ENCODE peak calls at places on chromosomes 3 and 15, in four cellular contexts. C, Z, J and N are unnamed samples.

GRCh38 chr3:156787015-156787414 is 39.1 kb upstream of the LEKR1 start:
- DNase-seq in C (no peak), J (no peak), Z (peak), N (no peak)

GRCh38 chr3:58009026-58009748 is 965 bp downstream of the FLNB start:
- DNase-seq in J (no peak), Z (peak), C (no peak), N (peak)

GRCh38 chr15:75309711-75310110 is 26.2 kb upstream of the COMMD4 start:
- DNase-seq in C (no peak), J (no peak), Z (no peak), N (no peak)

GRCh38 chr15:69854521-69855171 is 243.1 kb downstream of the TLE3 start:
- DNase-seq in C (no peak), J (no peak), Z (no peak), N (peak)

GRCh38 chr15:47607750-47608149 is 109.6 kb upstream of the SEMA6D start:
- DNase-seq in J (no peak), C (no peak), Z (no peak), N (peak)

GRCh38 chr15:86060614-86061125 is 19.0 kb upstream of the AGBL1 start:
- DNase-seq in J (no peak), Z (no peak), C (no peak), N (no peak)

GRCh38 chr3:37093481-37093880 is 80.9 kb downstream of the LRRFIP2 start:
- DNase-seq in C (no peak), J (no peak), Z (no peak), N (no peak)

GRCh38 chr3:193829781-193830180 is 236.8 kb downstream of the OPA1 start:
- DNase-seq in C (no peak), J (no peak), Z (no peak), N (no peak)

GRCh38 chr3:74469151-74469550 is 145.3 kb downstream of the CNTN3 start:
- DNase-seq in Z (no peak), C (no peak), J (no peak), N (no peak)

GRCh38 chr15:68436680-68437079 is 4.7 kb upstream of the ITGA11 start:
- DNase-seq in C (no peak), Z (no peak), J (no peak), N (no peak)

GRCh38 chr15:89621547-89621946 is 33.7 kb downstream of the KIF7 start:
- DNase-seq in Z (no peak), C (no peak), J (no peak), N (no peak)

GRCh38 chr3:10937141-10937825 is 55.3 kb upstream of the SLC6A1 start:
- DNase-seq in C (no peak), J (no peak), Z (no peak), N (no peak)

GRCh38 chr15:50593761-50594160 is 47.3 kb upstream of the USP50 start:
- DNase-seq in C (no peak), Z (peak), J (no peak), N (no peak)

GRCh38 chr3:194671511-194671899 is 486 bp downstream of the LSG1 start:
- DNase-seq in Z (peak), C (no peak), J (no peak), N (peak)

GRCh38 chr3:81962396-81962795 is 201.0 kb upstream of the GBE1 start:
- DNase-seq in J (no peak), C (no peak), Z (no peak), N (no peak)

GRCh38 chr3:179069762-179070390 is 1.7 kb downstream of the ZMAT3 start:
- DNase-seq in C (no peak), Z (no peak), J (no peak), N (peak)

GRCh38 chr3:122691195-122691594 is 10.6 kb downstream of the PARP14 start:
- DNase-seq in C (no peak), Z (no peak), J (peak), N (no peak)

GRCh38 chr3:186826316-186826977 is 16.1 kb upstream of the ADIPOQ start:
- DNase-seq in Z (no peak), C (no peak), J (no peak), N (peak)

GRCh38 chr3:46865546-46865945 is 2.3 kb upstream of the MYL3 start:
- DNase-seq in C (no peak), J (no peak), Z (no peak), N (no peak)

GRCh38 chr15:75696303-75696657 is 16.4 kb downstream of the CSPG4 start:
- DNase-seq in Z (no peak), C (no peak), J (no peak), N (no peak)

GRCh38 chr3:40615110-40615915 is 90.6 kb downstream of the ZNF621 start:
- DNase-seq in C (peak), J (no peak), Z (no peak), N (peak)

DNA sequence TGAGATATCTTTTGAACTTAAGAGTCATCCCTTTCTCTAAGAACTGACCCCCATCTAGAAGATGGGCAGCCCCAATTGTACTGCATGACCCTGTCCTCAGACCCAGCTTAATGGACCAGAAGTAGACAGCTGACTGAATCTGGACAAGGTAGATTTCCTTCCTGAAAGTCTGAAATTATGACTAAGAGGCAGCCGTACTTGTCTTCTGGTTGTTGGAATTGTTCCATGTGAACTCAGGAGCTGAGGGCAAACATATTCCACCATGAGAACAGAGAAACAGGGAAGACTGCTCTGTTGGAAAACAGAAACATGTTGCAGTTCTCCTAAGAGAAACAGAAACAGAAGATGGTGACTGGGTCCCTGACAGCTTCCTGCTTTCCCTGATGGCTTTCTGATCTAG is 24.2 kb downstream of the POPDC2 start:
- DNase-seq in Z (no peak), J (no peak), C (no peak), N (no peak)
- TF ChIP-seq NRF1 in Z (no peak), J (no peak), C (no peak), N (no peak)

DNA sequence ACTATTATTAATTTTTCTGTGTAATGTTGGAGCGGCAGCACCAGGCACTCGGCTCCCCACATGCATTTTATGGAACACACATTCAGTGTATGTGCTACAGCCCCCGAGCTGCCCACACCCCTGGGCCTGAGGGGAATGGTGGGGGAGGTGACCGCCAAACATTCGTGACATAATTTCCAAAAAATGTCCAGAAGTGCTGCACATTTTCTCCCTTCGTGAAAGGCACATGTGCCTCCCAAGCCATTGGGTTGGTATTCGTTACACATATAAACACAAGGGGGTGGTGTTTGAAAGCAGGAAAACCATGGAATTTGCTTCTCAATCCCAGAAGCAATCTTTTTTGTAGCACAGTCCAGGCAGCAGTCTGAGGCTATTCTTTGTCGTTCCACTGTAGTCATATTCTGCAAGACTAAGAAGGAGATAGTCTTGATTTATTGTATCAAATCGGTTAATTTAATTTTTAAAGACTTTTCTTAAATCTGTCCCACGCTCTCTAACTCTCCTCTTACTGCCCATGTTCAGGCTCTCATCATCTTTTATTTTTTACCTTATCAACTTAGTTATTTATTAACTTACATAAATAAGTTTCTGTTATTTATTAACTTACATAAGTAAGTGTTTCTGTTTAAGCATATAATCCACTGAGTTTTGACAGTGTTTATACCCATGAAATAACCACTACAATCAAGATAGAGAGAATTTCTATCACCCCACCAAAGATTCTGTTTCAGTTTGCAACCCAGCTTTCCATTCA is 39.2 kb upstream of the POLR2M start:
- DNase-seq in Z (peak), C (no peak), J (no peak), N (peak)
- TF ChIP-seq NRF1 in Z (no peak), C (no peak), J (no peak), N (no peak)

GRCh38 chr3:142866841-142867631 is 21.8 kb downstream of the PCOLCE2 start:
- DNase-seq in Z (peak), C (peak), J (no peak), N (no peak)
- TF ChIP-seq NRF1 in Z (no peak), C (no peak), J (no peak), N (no peak)

GRCh38 chr3:106929081-106929480 is 448.2 kb upstream of the CCDC54 start:
- DNase-seq in J (no peak), Z (no peak), C (no peak), N (no peak)
- TF ChIP-seq NRF1 in J (no peak), Z (no peak), C (no peak), N (no peak)

DNA sequence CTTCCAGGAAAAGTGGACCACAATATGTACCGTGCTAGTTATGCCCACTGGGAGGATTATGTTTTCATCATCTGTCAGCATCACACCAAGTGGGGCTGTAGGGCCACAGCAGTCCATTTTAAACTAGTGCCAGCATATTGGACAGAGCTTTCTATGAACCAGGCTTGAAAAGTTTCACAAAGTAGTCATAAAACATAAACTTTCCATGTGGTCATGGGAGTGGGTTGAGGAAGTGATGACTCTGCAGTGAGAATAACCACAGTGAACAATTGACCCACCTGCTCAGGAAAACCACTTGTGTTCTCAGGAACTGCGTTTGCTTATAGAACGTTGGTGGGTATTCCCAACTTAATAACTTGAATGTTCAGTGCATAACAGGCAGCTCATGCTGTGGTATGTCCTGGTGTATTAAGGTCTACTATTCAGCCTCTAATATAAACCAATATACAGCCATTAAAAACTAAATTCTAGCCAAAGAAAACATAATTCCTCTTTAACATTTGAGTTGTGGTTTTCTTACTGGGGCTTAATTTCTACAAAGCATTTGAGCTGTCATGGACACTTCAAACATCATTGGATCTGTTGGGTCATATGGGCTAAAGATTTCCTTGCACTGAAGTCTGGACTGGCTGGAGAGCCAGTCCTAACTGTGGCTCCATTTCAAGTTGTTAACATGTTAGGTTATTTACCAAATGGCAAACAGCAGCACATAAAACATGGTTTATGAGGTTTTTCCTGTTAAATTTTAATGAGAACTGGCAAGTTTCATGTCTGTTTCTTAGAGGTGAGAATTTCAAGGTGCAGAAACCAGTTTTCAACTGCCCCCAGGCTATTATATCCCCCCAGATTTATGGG is 274.2 kb downstream of the OTOL1 start:
- DNase-seq in J (peak), C (no peak), Z (no peak), N (no peak)
- TF ChIP-seq NRF1 in J (no peak), C (no peak), Z (no peak), N (no peak)

DNA sequence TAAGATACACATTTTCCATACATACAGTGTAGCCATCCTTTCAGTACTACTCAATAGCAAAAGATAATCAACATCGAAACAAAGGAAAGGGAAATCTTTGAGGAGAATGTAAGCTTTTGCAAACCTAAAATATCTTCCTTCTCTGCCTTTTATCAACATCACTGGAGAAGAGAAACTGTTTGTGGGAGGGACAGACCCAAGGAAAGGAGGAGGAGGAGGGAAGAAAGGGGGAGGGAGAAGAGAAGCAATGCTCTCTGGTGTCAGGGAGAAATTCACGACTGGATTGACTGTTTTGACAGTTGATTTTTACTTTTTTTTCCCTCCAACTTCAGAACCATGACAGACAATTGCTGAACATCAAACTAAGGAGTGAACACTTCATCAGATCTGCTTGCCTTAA is 133.3 kb downstream of the CD47 start:
- DNase-seq in C (no peak), Z (no peak), J (no peak), N (no peak)
- TF ChIP-seq NRF1 in C (no peak), Z (no peak), J (no peak), N (no peak)

GRCh38 chr3:72318504-72319201 is 529.6 kb downstream of the SHQ1 start:
- DNase-seq in J (no peak), Z (peak), C (no peak), N (no peak)

GRCh38 chr3:72322264-72322976 is 525.8 kb downstream of the SHQ1 start:
- DNase-seq in Z (peak), C (no peak), J (no peak), N (no peak)

GRCh38 chr3:72320096-72320910 is 527.9 kb downstream of the SHQ1 start:
- DNase-seq in Z (peak), C (no peak), J (no peak), N (no peak)

GRCh38 chr3:72319202-72320095 is 528.8 kb downstream of the SHQ1 start:
- DNase-seq in J (no peak), Z (peak), C (no peak), N (no peak)

DNA sequence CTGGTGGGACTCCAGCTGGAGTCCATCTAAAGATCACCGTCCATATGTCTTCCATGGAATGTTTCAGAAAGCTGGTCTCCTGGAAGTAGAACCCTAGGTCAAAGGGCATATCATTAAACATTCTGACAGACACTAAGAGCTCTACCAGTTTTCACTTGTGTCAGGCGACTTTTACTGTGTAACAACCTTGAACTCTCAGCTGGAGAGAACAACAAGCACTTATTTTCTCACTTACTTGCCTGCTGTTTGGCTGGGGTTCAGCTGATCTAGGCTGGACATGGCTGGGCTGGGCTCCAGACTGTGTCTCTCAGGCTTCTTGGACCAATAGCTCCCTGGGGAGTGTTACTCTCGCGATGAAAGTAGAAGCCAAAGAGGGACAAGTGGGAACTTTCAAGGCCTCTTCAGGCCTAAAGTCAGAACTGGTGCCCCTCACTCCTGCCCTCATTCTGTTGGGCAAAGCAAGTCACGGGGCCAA is 527.3 kb downstream of the SHQ1 start:
- DNase-seq in C (no peak), Z (no peak), J (no peak), N (no peak)
- TF ChIP-seq NRF1 in C (no peak), Z (no peak), J (no peak), N (no peak)